ENCODE peak calls at places on chromosomes 13 and 19, in nine cellular contexts. One of them, this sample, is unnamed.

GRCh38 chr19:48102870-48103751 is 7.5 kb downstream of the PLA2G4C start:
- DNase-seq in PC-9: peak; percentile 61
- DNase-seq in adrenal gland: peak; percentile 29
- DNase-seq in tibial artery: no peak
- DNase-seq in uterus: no peak
- DNase-seq in vagina: no peak
- DNase-seq in pancreas: no peak
- DNase-seq in thoracic aorta: no peak
- DNase-seq in prostate gland: peak; percentile 32
- DNase-seq in this sample: no peak

GRCh38 chr19:40512473-40513344 is 45.9 kb downstream of the SPTBN4 start:
- DNase-seq in PC-9: no peak
- DNase-seq in adrenal gland: peak; percentile 32
- DNase-seq in tibial artery: no peak
- DNase-seq in uterus: no peak
- DNase-seq in vagina: no peak
- DNase-seq in pancreas: no peak
- DNase-seq in thoracic aorta: no peak
- DNase-seq in prostate gland: no peak
- DNase-seq in this sample: peak; percentile 27

GRCh38 chr13:37179646-37180045 is 74.2 kb upstream of the CSNK1A1L start:
- DNase-seq in PC-9: no peak
- DNase-seq in adrenal gland: no peak
- DNase-seq in tibial artery: no peak
- DNase-seq in uterus: no peak
- DNase-seq in vagina: no peak
- DNase-seq in pancreas: no peak
- DNase-seq in thoracic aorta: no peak
- DNase-seq in prostate gland: no peak
- DNase-seq in this sample: no peak

GRCh38 chr19:30061557-30062330 is 119.7 kb downstream of the URI1 start:
- DNase-seq in PC-9: no peak
- DNase-seq in adrenal gland: no peak
- DNase-seq in tibial artery: no peak
- DNase-seq in uterus: no peak
- DNase-seq in vagina: no peak
- DNase-seq in pancreas: no peak
- DNase-seq in thoracic aorta: no peak
- DNase-seq in prostate gland: no peak
- DNase-seq in this sample: no peak

GRCh38 chr19:4852484-4852883 is 15.0 kb downstream of the PLIN3 start:
- DNase-seq in PC-9: no peak
- DNase-seq in adrenal gland: no peak
- DNase-seq in tibial artery: no peak
- DNase-seq in uterus: no peak
- DNase-seq in vagina: no peak
- DNase-seq in pancreas: no peak
- DNase-seq in thoracic aorta: no peak
- DNase-seq in prostate gland: no peak
- DNase-seq in this sample: no peak

GRCh38 chr13:46667687-46668281 is 114.8 kb downstream of the LRCH1 start:
- DNase-seq in PC-9: no peak
- DNase-seq in adrenal gland: no peak
- DNase-seq in tibial artery: no peak
- DNase-seq in uterus: no peak
- DNase-seq in vagina: no peak
- DNase-seq in pancreas: no peak
- DNase-seq in thoracic aorta: no peak
- DNase-seq in prostate gland: no peak
- DNase-seq in this sample: no peak

GRCh38 chr19:5436101-5436947 is 18.9 kb upstream of the ZNRF4 start:
- DNase-seq in PC-9: no peak
- DNase-seq in adrenal gland: no peak
- DNase-seq in tibial artery: no peak
- DNase-seq in uterus: no peak
- DNase-seq in vagina: no peak
- DNase-seq in pancreas: peak; percentile 42
- DNase-seq in thoracic aorta: no peak
- DNase-seq in prostate gland: no peak
- DNase-seq in this sample: no peak

GRCh38 chr19:44988896-44989563 is 12.2 kb upstream of the RELB start:
- DNase-seq in PC-9: peak; percentile 38
- DNase-seq in adrenal gland: peak; percentile 86
- DNase-seq in tibial artery: peak; percentile 74
- DNase-seq in uterus: peak; percentile 61
- DNase-seq in vagina: no peak
- DNase-seq in pancreas: no peak
- DNase-seq in thoracic aorta: no peak
- DNase-seq in prostate gland: peak; percentile 40
- DNase-seq in this sample: peak; percentile 74

GRCh38 chr19:49499030-49499670 is 2.9 kb downstream of the RPS11 start:
- DNase-seq in PC-9: no peak
- DNase-seq in adrenal gland: peak; percentile 80
- DNase-seq in tibial artery: no peak
- DNase-seq in uterus: no peak
- DNase-seq in vagina: no peak
- DNase-seq in pancreas: peak; percentile 72
- DNase-seq in thoracic aorta: no peak
- DNase-seq in prostate gland: no peak
- DNase-seq in this sample: no peak

GRCh38 chr13:112098699-112099098 is 31.8 kb downstream of the SOX1 start:
- DNase-seq in PC-9: no peak
- DNase-seq in adrenal gland: no peak
- DNase-seq in tibial artery: peak; percentile 21
- DNase-seq in uterus: no peak
- DNase-seq in vagina: no peak
- DNase-seq in pancreas: no peak
- DNase-seq in thoracic aorta: no peak
- DNase-seq in prostate gland: no peak
- DNase-seq in this sample: no peak

GRCh38 chr13:114130131-114130707 is 2.2 kb downstream of the RASA3 start:
- DNase-seq in PC-9: no peak
- DNase-seq in adrenal gland: no peak
- DNase-seq in tibial artery: no peak
- DNase-seq in uterus: no peak
- DNase-seq in vagina: no peak
- DNase-seq in pancreas: no peak
- DNase-seq in thoracic aorta: no peak
- DNase-seq in prostate gland: no peak
- DNase-seq in this sample: no peak

GRCh38 chr13:93169980-93170379 is 56.6 kb upstream of the GPC6 start:
- DNase-seq in PC-9: peak; percentile 59
- DNase-seq in adrenal gland: no peak
- DNase-seq in tibial artery: no peak
- DNase-seq in uterus: no peak
- DNase-seq in vagina: no peak
- DNase-seq in pancreas: no peak
- DNase-seq in thoracic aorta: no peak
- DNase-seq in prostate gland: no peak
- DNase-seq in this sample: no peak

GRCh38 chr19:33248954-33249613 is 23.4 kb upstream of the SLC7A10 start:
- DNase-seq in PC-9: peak; percentile 61
- DNase-seq in adrenal gland: peak; percentile 43
- DNase-seq in tibial artery: no peak
- DNase-seq in uterus: no peak
- DNase-seq in vagina: no peak
- DNase-seq in pancreas: peak; percentile 65
- DNase-seq in thoracic aorta: no peak
- DNase-seq in prostate gland: no peak
- DNase-seq in this sample: peak; percentile 30

GRCh38 chr13:73993661-73994060 is 140.5 kb downstream of the KLF12 start:
- DNase-seq in PC-9: no peak
- DNase-seq in adrenal gland: no peak
- DNase-seq in tibial artery: no peak
- DNase-seq in uterus: no peak
- DNase-seq in vagina: no peak
- DNase-seq in pancreas: no peak
- DNase-seq in thoracic aorta: no peak
- DNase-seq in prostate gland: no peak
- DNase-seq in this sample: no peak

GRCh38 chr13:42228527-42228926 is 43.4 kb upstream of the AKAP11 start:
- DNase-seq in PC-9: no peak
- DNase-seq in adrenal gland: no peak
- DNase-seq in tibial artery: no peak
- DNase-seq in uterus: no peak
- DNase-seq in vagina: no peak
- DNase-seq in pancreas: no peak
- DNase-seq in thoracic aorta: no peak
- DNase-seq in prostate gland: no peak
- DNase-seq in this sample: no peak

GRCh38 chr13:114222461-114222968 is 12.2 kb upstream of the CDC16 start:
- DNase-seq in PC-9: no peak
- DNase-seq in adrenal gland: peak; percentile 19
- DNase-seq in tibial artery: no peak
- DNase-seq in uterus: no peak
- DNase-seq in vagina: no peak
- DNase-seq in pancreas: no peak
- DNase-seq in thoracic aorta: no peak
- DNase-seq in prostate gland: no peak
- DNase-seq in this sample: no peak

DNA sequence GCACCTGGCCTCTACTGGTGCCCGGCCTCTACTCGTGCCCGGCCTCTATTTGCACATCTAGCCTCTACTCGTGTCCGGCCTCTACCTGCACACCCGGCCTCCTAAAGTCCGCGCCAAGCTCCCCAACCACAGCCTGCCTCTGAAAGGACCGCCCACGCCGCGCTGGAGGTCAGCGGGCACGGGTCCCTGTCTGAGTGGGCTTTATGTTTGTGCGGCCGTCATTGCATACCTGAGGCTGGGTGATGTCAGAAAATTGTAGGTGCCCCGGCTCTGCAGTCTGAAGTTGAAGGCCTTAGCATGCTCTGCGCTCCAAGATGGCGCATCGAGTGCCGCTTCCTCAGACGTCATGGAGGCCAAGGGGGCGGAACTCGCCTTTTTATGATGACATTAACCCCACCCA is 1.1 kb downstream of the ZNF135 start:
- DNase-seq in PC-9: no peak
- DNase-seq in adrenal gland: no peak
- DNase-seq in tibial artery: no peak
- DNase-seq in uterus: no peak
- DNase-seq in vagina: no peak
- DNase-seq in pancreas: no peak
- DNase-seq in thoracic aorta: no peak
- DNase-seq in prostate gland: no peak
- DNase-seq in this sample: no peak
- H3K9me3 ChIP-seq in PC-9: peaks cover 22% of the 10 kb centered on the region
- H3K9me3 ChIP-seq in adrenal gland: no peaks in the 10 kb centered on the region
- H3K9me3 ChIP-seq in tibial artery: peaks cover 28% of the 10 kb centered on the region
- H3K9me3 ChIP-seq in uterus: peaks cover 3% of the 10 kb centered on the region
- H3K9me3 ChIP-seq in vagina: no peaks in the 10 kb centered on the region
- H3K9me3 ChIP-seq in pancreas: no peaks in the 10 kb centered on the region
- H3K9me3 ChIP-seq in thoracic aorta: peaks cover 14% of the 10 kb centered on the region
- H3K9me3 ChIP-seq in prostate gland: no peaks in the 10 kb centered on the region
- H3K9me3 ChIP-seq in this sample: peaks cover 100% of the 10 kb centered on the region

DNA sequence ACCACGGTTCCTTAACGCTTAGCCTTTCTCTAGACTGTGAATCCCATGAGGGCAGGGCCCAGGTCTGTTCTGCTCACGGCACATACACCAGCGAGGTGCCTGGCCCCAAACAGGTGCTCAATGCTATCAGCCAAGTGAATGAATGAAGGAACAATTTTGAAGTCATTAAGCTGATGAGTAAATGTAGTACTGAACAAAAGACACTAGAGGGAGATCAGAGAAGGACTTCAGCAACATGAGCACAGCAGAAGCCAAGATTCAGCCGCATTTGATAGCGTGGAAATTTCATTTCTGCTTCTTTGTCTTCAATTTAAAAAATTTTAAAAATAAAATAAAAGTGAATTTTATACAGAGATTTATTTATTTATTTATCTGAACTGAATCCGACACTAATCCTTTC is 20.1 kb upstream of the MYO16 start:
- DNase-seq in PC-9: no peak
- DNase-seq in adrenal gland: no peak
- DNase-seq in tibial artery: no peak
- DNase-seq in uterus: no peak
- DNase-seq in vagina: no peak
- DNase-seq in pancreas: no peak
- DNase-seq in thoracic aorta: no peak
- DNase-seq in prostate gland: no peak
- DNase-seq in this sample: no peak
- TF ChIP-seq CTCF in PC-9: peak; percentile 72
- TF ChIP-seq CTCF in adrenal gland: peak; percentile 19
- TF ChIP-seq CTCF in tibial artery: peak; percentile 13
- TF ChIP-seq CTCF in uterus: peak; percentile 11
- TF ChIP-seq CTCF in vagina: peak; percentile 44
- TF ChIP-seq CTCF in pancreas: no peak
- TF ChIP-seq CTCF in thoracic aorta: no peak
- TF ChIP-seq CTCF in prostate gland: peak; percentile 41
- TF ChIP-seq CTCF in this sample: peak; percentile 11

GRCh38 chr13:96673825-96674224 is 320.5 kb downstream of the OXGR1 start:
- DNase-seq in PC-9: no peak
- DNase-seq in adrenal gland: no peak
- DNase-seq in tibial artery: no peak
- DNase-seq in uterus: no peak
- DNase-seq in vagina: no peak
- DNase-seq in pancreas: no peak
- DNase-seq in thoracic aorta: no peak
- DNase-seq in prostate gland: no peak
- DNase-seq in this sample: no peak

GRCh38 chr13:96684472-96684871 is 309.8 kb downstream of the OXGR1 start:
- DNase-seq in PC-9: no peak
- DNase-seq in adrenal gland: no peak
- DNase-seq in tibial artery: no peak
- DNase-seq in uterus: no peak
- DNase-seq in vagina: no peak
- DNase-seq in pancreas: no peak
- DNase-seq in thoracic aorta: no peak
- DNase-seq in prostate gland: no peak
- DNase-seq in this sample: no peak

GRCh38 chr13:96677029-96677428 is 317.2 kb downstream of the OXGR1 start:
- DNase-seq in PC-9: no peak
- DNase-seq in adrenal gland: no peak
- DNase-seq in tibial artery: no peak
- DNase-seq in uterus: no peak
- DNase-seq in vagina: no peak
- DNase-seq in pancreas: no peak
- DNase-seq in thoracic aorta: no peak
- DNase-seq in prostate gland: no peak
- DNase-seq in this sample: no peak

GRCh38 chr13:96680898-96681297 is 313.4 kb downstream of the OXGR1 start:
- DNase-seq in PC-9: no peak
- DNase-seq in adrenal gland: no peak
- DNase-seq in tibial artery: no peak
- DNase-seq in uterus: no peak
- DNase-seq in vagina: no peak
- DNase-seq in pancreas: no peak
- DNase-seq in thoracic aorta: no peak
- DNase-seq in prostate gland: no peak
- DNase-seq in this sample: no peak

GRCh38 chr13:96678801-96679200 is 315.5 kb downstream of the OXGR1 start:
- DNase-seq in PC-9: no peak
- DNase-seq in adrenal gland: no peak
- DNase-seq in tibial artery: no peak
- DNase-seq in uterus: no peak
- DNase-seq in vagina: no peak
- DNase-seq in pancreas: no peak
- DNase-seq in thoracic aorta: no peak
- DNase-seq in prostate gland: no peak
- DNase-seq in this sample: no peak
- H3K27ac ChIP-seq in PC-9: no peak overlapping the region
- H3K27ac ChIP-seq in adrenal gland: no peak overlapping the region
- H3K27ac ChIP-seq in tibial artery: no peak overlapping the region
- H3K27ac ChIP-seq in uterus: no peak overlapping the region
- H3K27ac ChIP-seq in vagina: no peak overlapping the region
- H3K27ac ChIP-seq in pancreas: no peak overlapping the region
- H3K27ac ChIP-seq in thoracic aorta: no peak overlapping the region
- H3K27ac ChIP-seq in prostate gland: no peak overlapping the region
- H3K27ac ChIP-seq in this sample: no peak overlapping the region

GRCh38 chr13:75579529-75579928 is 29.9 kb downstream of the UCHL3 start:
- DNase-seq in PC-9: no peak
- DNase-seq in adrenal gland: no peak
- DNase-seq in tibial artery: no peak
- DNase-seq in uterus: no peak
- DNase-seq in vagina: no peak
- DNase-seq in pancreas: no peak
- DNase-seq in thoracic aorta: no peak
- DNase-seq in prostate gland: no peak
- DNase-seq in this sample: no peak
- H3K9me3 ChIP-seq in PC-9: peaks cover 8% of the 10 kb centered on the region
- H3K9me3 ChIP-seq in adrenal gland: no peaks in the 10 kb centered on the region
- H3K9me3 ChIP-seq in tibial artery: peaks cover 9% of the 10 kb centered on the region
- H3K9me3 ChIP-seq in uterus: no peaks in the 10 kb centered on the region
- H3K9me3 ChIP-seq in vagina: no peaks in the 10 kb centered on the region
- H3K9me3 ChIP-seq in pancreas: no peaks in the 10 kb centered on the region
- H3K9me3 ChIP-seq in thoracic aorta: peaks cover 2% of the 10 kb centered on the region
- H3K9me3 ChIP-seq in prostate gland: no peaks in the 10 kb centered on the region
- H3K9me3 ChIP-seq in this sample: no peaks in the 10 kb centered on the region

This sample was measured in stomach.